ENCODE peak calls at places on chromosomes 2 and 18, in seven cellular contexts. P is hippocampal formation; J is Right ventricle myocardium inferior; F is activated CD8-positive, alpha-beta T cell treated with anti-CD3 and anti-CD28 coated beads, Interleukin-2, amount 10 ng/mL, durations not matched to agents 7 days and 5 days; Y is GM23248; V is EH; H is GM12865. O is an unnamed sample.

GRCh38 chr18:5984245-5984644 is 88.9 kb upstream of the TMEM200C start:
- DNase-seq in V (no peak), Y (no peak), P (no peak), J (no peak), H (no peak), F (no peak), O (no peak)

GRCh38 chr2:96538487-96539214 is 2.1 kb downstream of the ARID5A start:
- DNase-seq in H (peak; percentile 82), J (peak; percentile 96), V (no peak), F (peak; percentile 93), P (peak; percentile 57), Y (peak; percentile 66), O (peak; percentile 92)

GRCh38 chr2:168136392-168136977 is 110.9 kb downstream of the STK39 start:
- DNase-seq in P (peak; percentile 52), F (no peak), J (no peak), Y (peak; percentile 54), V (peak; percentile 59), H (peak; percentile 44), O (no peak)

GRCh38 chr2:208039661-208040060 is 14.3 kb upstream of the PLEKHM3 start:
- DNase-seq in V (no peak), P (no peak), J (no peak), F (no peak), H (no peak), Y (no peak), O (no peak)

GRCh38 chr2:240957656-240958365 is 40.6 kb upstream of the SNED1 start:
- DNase-seq in F (no peak), H (no peak), Y (peak; percentile 60), P (no peak), V (peak; percentile 21), J (no peak), O (peak; percentile 84)

GRCh38 chr2:96163415-96163767 is 18.2 kb upstream of the DUSP2 start:
- DNase-seq in J (peak; percentile 40), Y (no peak), P (no peak), F (no peak), V (no peak), H (no peak), O (no peak)

GRCh38 chr2:152384992-152385391 is 50.0 kb downstream of the FMNL2 start:
- DNase-seq in P (no peak), F (no peak), Y (no peak), J (no peak), H (no peak), V (no peak), O (no peak)

GRCh38 chr2:30136729-30137444 is 9.9 kb upstream of the YPEL5 start:
- DNase-seq in Y (no peak), H (no peak), F (no peak), P (no peak), V (no peak), J (no peak), O (no peak)

GRCh38 chr2:174868916-174869315 is 104.6 kb upstream of the CHRNA1 start:
- DNase-seq in H (no peak), P (no peak), J (no peak), Y (no peak), F (no peak), V (no peak), O (no peak)

GRCh38 chr2:39304200-39304599 is 60.4 kb upstream of the CDKL4 start:
- DNase-seq in V (peak; percentile 45), J (no peak), F (no peak), H (no peak), Y (peak; percentile 67), P (no peak), O (no peak)

GRCh38 chr2:164913640-164914346 is 41.5 kb downstream of the SLC38A11 start:
- DNase-seq in V (peak; percentile 52), H (no peak), J (no peak), F (no peak), Y (peak; percentile 56), P (no peak), O (no peak)

GRCh38 chr2:164535280-164536025 is 85.8 kb downstream of the GRB14 start:
- DNase-seq in P (no peak), Y (no peak), J (no peak), V (no peak), H (no peak), F (no peak), O (no peak)

GRCh38 chr2:207970138-207970824 is 55.0 kb downstream of the PLEKHM3 start:
- DNase-seq in F (no peak), Y (no peak), J (no peak), P (no peak), V (no peak), H (no peak), O (no peak)

GRCh38 chr18:56575819-56576663 is 62.4 kb downstream of the TXNL1 start:
- DNase-seq in H (peak; percentile 51), J (no peak), P (peak; percentile 81), Y (peak; percentile 77), F (no peak), V (peak; percentile 67), O (no peak)

GRCh38 chr2:154452906-154453493 is 245.5 kb upstream of the KCNJ3 start:
- DNase-seq in V (no peak), P (no peak), J (no peak), Y (peak; percentile 34), F (no peak), H (peak; percentile 33), O (no peak)

GRCh38 chr2:86254576-86255538 is 55.6 kb downstream of the MRPL35 start:
- DNase-seq in J (no peak), P (peak; percentile 45), H (no peak), V (no peak), Y (no peak), F (no peak), O (no peak)

GRCh38 chr2:232438951-232439757 is 16.8 kb upstream of the ALPI start:
- DNase-seq in V (peak; percentile 29), F (no peak), J (no peak), P (no peak), Y (no peak), H (peak; percentile 33), O (peak; percentile 75)

GRCh38 chr2:11564864-11565567 is 31.2 kb downstream of the GREB1 start:
- DNase-seq in J (no peak), H (no peak), F (no peak), Y (no peak), P (no peak), V (no peak), O (peak; percentile 55)

GRCh38 chr2:100563407-100564247 is 834 bp downstream of the PDCL3 start:
- DNase-seq in H (no peak), V (peak; percentile 17), F (no peak), J (no peak), Y (peak; percentile 23), P (no peak), O (no peak)

GRCh38 chr2:237434916-237435315 is 21.0 kb upstream of the COL6A3 start:
- DNase-seq in P (peak; percentile 25), Y (peak; percentile 90), J (no peak), F (peak; percentile 86), V (peak; percentile 89), H (peak; percentile 65), O (no peak)

GRCh38 chr18:34659579-34660517 is 50.2 kb upstream of the DTNA start:
- DNase-seq in P (peak; percentile 72), V (peak; percentile 97), F (no peak), H (peak; percentile 8), Y (peak; percentile 98), J (peak; percentile 87), O (peak; percentile 88)

GRCh38 chr18:44818148-44818547 is 137.5 kb downstream of the SETBP1 start:
- DNase-seq in H (no peak), P (no peak), F (no peak), J (no peak), Y (no peak), V (no peak), O (peak; percentile 89)

GRCh38 chr18:12934454-12935071 is 13.2 kb upstream of the SEH1L start:
- DNase-seq in H (peak; percentile 84), V (peak; percentile 88), Y (peak; percentile 90), F (peak; percentile 84), J (peak; percentile 89), P (peak; percentile 82), O (peak; percentile 88)

GRCh38 chr18:48833701-48834394 is 116.9 kb downstream of the SMAD7 start:
- DNase-seq in H (peak; percentile 92), F (peak; percentile 85), V (no peak), J (no peak), Y (no peak), P (no peak), O (peak; percentile 68)

GRCh38 chr18:30406728-30407127 is 635.8 kb downstream of the DSC3 start:
- DNase-seq in Y (no peak), V (no peak), P (no peak), H (no peak), J (no peak), F (no peak), O (no peak)

GRCh38 chr2:85468704-85469349 is 50.3 kb downstream of the SH2D6 start:
- DNase-seq in V (peak; percentile 41), H (no peak), Y (peak; percentile 65), J (no peak), F (no peak), P (no peak), O (no peak)

GRCh38 chr2:191020742-191021381 is 6.9 kb upstream of the STAT1 start:
- DNase-seq in V (peak; percentile 91), J (peak; percentile 57), Y (peak; percentile 93), P (no peak), H (peak; percentile 85), F (peak; percentile 47), O (no peak)

GRCh38 chr2:195902857-195903256 is 165.8 kb downstream of the DNAH7 start:
- DNase-seq in H (no peak), F (no peak), V (no peak), P (no peak), Y (no peak), J (no peak), O (no peak)

GRCh38 chr2:215728504-215729065 is 284.8 kb downstream of the MREG start:
- DNase-seq in V (peak; percentile 96), Y (peak; percentile 93), F (peak; percentile 8), P (no peak), H (peak; percentile 29), J (no peak), O (no peak)

GRCh38 chr2:127771756-127772155 is 39.2 kb downstream of the WDR33 start:
- DNase-seq in H (no peak), J (no peak), Y (peak; percentile 77), P (no peak), V (peak; percentile 77), F (no peak), O (no peak)

GRCh38 chr2:226338825-226339224 is 460.8 kb downstream of the IRS1 start:
- DNase-seq in V (no peak), H (no peak), P (no peak), Y (peak; percentile 2), J (no peak), F (no peak), O (no peak)

GRCh38 chr2:8604262-8604661 is 77.6 kb upstream of the ID2 start:
- DNase-seq in V (peak; percentile 35), J (no peak), H (no peak), F (no peak), Y (no peak), P (no peak), O (no peak)

GRCh38 chr2:109675666-109676345 is 61.6 kb downstream of the SOWAHC start:
- DNase-seq in H (no peak), V (no peak), J (no peak), P (no peak), Y (no peak), F (no peak), O (no peak)

GRCh38 chr2:120786559-120786960 is 50.9 kb downstream of the GLI2 start:
- DNase-seq in F (no peak), H (no peak), Y (no peak), P (no peak), V (no peak), J (peak; percentile 9), O (no peak)

O was measured in kidney.